ENCODE peak calls at places on chromosomes 2 and 18, in nine cellular contexts. E is CD8-positive, alpha-beta T cell; Q is fibroblast of lung; K is cardiac muscle cell; Y is left ventricle myocardium inferior; D is hepatocyte; I is keratinocyte; X is colonic mucosa; V is body of pancreas. C is an unnamed sample.
A peak's percentile ranks its signal among the peaks of the same experiment; 100 is the strongest.

GRCh38 chr2:75707901-75708300 is 2.8 kb downstream of the GCFC2 start:
- DNase-seq in E (no peak), Q (no peak), K (no peak), Y (no peak), D (no peak), I (no peak), X (no peak), V (no peak), C (no peak)

GRCh38 chr2:101821059-101821805 is 123.7 kb downstream of the MAP4K4 start:
- DNase-seq in E (no peak), Q (no peak), K (no peak), Y (no peak), D (no peak), I (no peak), X (no peak), V (no peak), C (no peak)

GRCh38 chr2:62180960-62181359 is 15.0 kb upstream of the B3GNT2 start:
- DNase-seq in E (no peak), Q (no peak), K (no peak), Y (no peak), D (no peak), I (no peak), X (no peak), V (no peak), C (no peak)

GRCh38 chr2:185145316-185146121 is 547.2 kb downstream of the ZNF804A start:
- DNase-seq in E (no peak), Q (no peak), K (no peak), Y (no peak), D (peak; percentile 5), I (no peak), X (no peak), V (no peak), C (peak; percentile 19)

GRCh38 chr2:201406077-201406662 is 45.1 kb downstream of the TRAK2 start:
- DNase-seq in E (no peak), Q (peak; percentile 97), K (no peak), Y (no peak), D (peak; percentile 41), I (no peak), X (no peak), V (peak; percentile 60), C (no peak)

GRCh38 chr2:146246734-146247523 is 1597.9 kb upstream of the ACVR2A start:
- DNase-seq in E (no peak), Q (no peak), K (no peak), Y (no peak), D (no peak), I (no peak), X (no peak), V (no peak), C (no peak)

GRCh38 chr18:76493213-76494107 is 1.6 kb downstream of the ZNF516 start:
- DNase-seq in E (no peak), Q (no peak), K (peak; percentile 45), Y (no peak), D (peak; percentile 70), I (no peak), X (peak; percentile 60), V (no peak), C (no peak)

GRCh38 chr2:40955635-40956034 is 503.7 kb upstream of the SLC8A1 start:
- DNase-seq in E (no peak), Q (peak; percentile 1), K (peak; percentile 8), Y (no peak), D (peak; percentile 5), I (no peak), X (no peak), V (no peak), C (no peak)

GRCh38 chr2:80326214-80326613 is 21.7 kb upstream of the LRRTM1 start:
- DNase-seq in E (no peak), Q (peak; percentile 47), K (peak; percentile 64), Y (no peak), D (peak; percentile 44), I (no peak), X (no peak), V (no peak), C (no peak)

GRCh38 chr2:54808642-54809041 is 85.2 kb downstream of the EML6 start:
- DNase-seq in E (no peak), Q (peak; percentile 8), K (no peak), Y (no peak), D (no peak), I (no peak), X (no peak), V (no peak), C (no peak)

GRCh38 chr2:25305809-25306208 is 35.9 kb downstream of the DNMT3A start:
- DNase-seq in E (no peak), Q (no peak), K (no peak), Y (peak; percentile 43), D (no peak), I (no peak), X (no peak), V (no peak), C (no peak)

GRCh38 chr2:189551808-189552207 is 28.8 kb downstream of the SLC40A1 start:
- DNase-seq in E (no peak), Q (no peak), K (no peak), Y (no peak), D (no peak), I (no peak), X (no peak), V (no peak), C (no peak)

GRCh38 chr18:11047817-11048216 is 101.6 kb downstream of the PIEZO2 start:
- DNase-seq in E (no peak), Q (no peak), K (no peak), Y (no peak), D (no peak), I (no peak), X (no peak), V (no peak), C (no peak)

GRCh38 chr2:236600892-236601291 is 31.3 kb downstream of the ACKR3 start:
- DNase-seq in E (no peak), Q (no peak), K (no peak), Y (no peak), D (no peak), I (peak; percentile 21), X (no peak), V (no peak), C (no peak)

GRCh38 chr2:126527836-126528490 is 128.0 kb upstream of the GYPC start:
- DNase-seq in E (peak; percentile 57), Q (peak; percentile 56), K (peak; percentile 76), Y (peak; percentile 65), D (peak; percentile 74), I (no peak), X (peak; percentile 57), V (peak; percentile 67), C (peak; percentile 49)

GRCh38 chr2:82278409-82278808 is 1973.9 kb upstream of the LRRTM1 start:
- DNase-seq in E (no peak), Q (no peak), K (no peak), Y (no peak), D (no peak), I (no peak), X (no peak), V (no peak), C (no peak)

GRCh38 chr2:82283075-82283474 is 1978.5 kb upstream of the LRRTM1 start:
- DNase-seq in E (no peak), Q (no peak), K (no peak), Y (no peak), D (no peak), I (no peak), X (no peak), V (no peak), C (no peak)

DNA sequence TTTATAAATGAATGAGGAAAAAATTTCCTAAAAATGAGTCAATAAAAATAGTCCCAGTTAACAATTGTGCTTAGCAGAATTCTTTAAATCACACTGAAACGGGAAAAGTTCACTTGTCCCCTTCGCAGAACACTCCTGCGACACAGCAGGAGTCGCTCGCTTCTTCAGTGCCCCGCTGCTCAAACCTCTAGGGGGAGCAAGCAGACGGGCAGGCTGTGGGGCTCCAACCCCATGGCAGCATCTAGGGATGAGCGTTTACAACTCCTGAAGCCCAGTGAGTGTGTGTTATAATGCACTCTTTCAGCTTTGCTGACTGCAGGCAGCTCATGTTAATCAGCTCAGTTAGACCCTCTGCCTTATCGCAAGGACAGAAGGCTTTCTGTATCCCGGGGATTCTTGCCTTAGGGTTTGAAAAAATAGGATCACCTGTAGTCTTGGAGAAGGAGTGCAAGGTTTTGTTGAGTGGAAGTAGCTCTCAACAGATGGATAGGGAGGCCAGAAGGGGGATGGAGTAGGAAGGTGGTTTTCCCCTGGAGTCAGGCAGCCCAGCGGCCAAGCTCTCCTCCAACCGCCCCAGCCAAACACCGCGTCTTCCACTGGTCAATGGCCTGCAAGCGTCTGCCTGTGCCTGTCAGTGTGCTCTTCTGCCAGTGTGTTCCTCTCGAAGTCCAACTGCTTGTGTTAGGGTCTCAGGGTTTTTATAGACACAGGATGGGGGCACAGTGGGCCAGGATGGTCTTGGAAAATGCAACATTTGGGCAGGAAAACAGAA is 1977.7 kb upstream of the LRRTM1 start:
- DNase-seq in E (no peak), Q (no peak), K (peak; percentile 2), Y (no peak), D (no peak), I (no peak), X (no peak), V (no peak), C (no peak)
- TF ChIP-seq CTCF in E (no peak), Q (no peak), K (no peak), Y (no peak), D (no peak), I (no peak), X (no peak), V (no peak), C (no peak)

DNA sequence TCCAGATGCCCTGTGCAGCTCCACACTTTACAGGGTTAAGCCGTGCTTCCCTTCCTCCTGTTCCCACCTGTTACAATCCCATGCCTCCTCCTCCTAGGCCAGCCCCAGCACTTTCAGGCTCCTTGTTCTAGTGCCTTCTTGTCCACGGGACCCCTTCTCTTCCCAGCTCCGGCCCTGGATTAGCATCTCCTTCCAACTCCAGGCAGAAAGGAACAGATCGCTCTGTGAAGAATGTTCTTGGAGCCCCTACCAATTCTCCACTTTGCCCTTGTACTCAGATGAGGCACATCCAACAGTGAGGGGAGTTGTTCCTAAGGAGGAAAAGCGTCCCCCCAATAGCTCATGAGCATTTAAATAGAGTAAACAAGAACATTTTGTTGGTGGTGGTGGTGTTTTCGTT is 72.7 kb downstream of the CABLES1 start:
- DNase-seq in E (no peak), Q (no peak), K (no peak), Y (no peak), D (no peak), I (no peak), X (no peak), V (no peak), C (no peak)
- H3K9me3 ChIP-seq in E (no peaks in the 10 kb centered on the region), Q (no peaks in the 10 kb centered on the region), K (no peaks in the 10 kb centered on the region), Y (peaks cover 11% of the 10 kb centered on the region), D (no peaks in the 10 kb centered on the region), I (no peaks in the 10 kb centered on the region), X (no peaks in the 10 kb centered on the region), V (peaks cover 7% of the 10 kb centered on the region), C (no peaks in the 10 kb centered on the region)

DNA sequence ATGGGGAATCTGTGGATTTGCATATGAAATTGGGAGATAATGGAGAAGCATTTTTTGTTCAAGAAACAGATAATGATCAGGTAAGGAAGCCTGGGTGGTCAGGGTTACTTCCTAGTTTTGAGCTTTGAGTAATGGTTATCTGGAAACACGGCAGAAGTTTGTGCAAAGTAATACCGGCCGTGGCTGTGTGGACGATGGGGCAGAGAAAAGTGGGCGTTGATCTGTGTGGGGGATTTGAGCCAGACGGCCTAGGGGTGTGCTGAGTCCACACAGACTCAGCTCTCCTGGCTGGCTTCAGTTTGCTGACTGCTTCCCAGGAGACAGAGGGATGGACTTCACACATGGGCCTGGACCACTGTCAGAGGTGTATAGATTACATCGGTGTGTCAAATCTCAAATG is 21.3 kb downstream of the LPIN1 start:
- DNase-seq in E (no peak), Q (no peak), K (no peak), Y (no peak), D (no peak), I (no peak), X (no peak), V (no peak), C (no peak)
- H3K36me3 ChIP-seq in E (peaks cover 44% of the 10 kb centered on the region), Q (peaks cover 35% of the 10 kb centered on the region), K (peaks cover 49% of the 10 kb centered on the region), Y (peaks cover 68% of the 10 kb centered on the region), D (no peaks in the 10 kb centered on the region), I (peaks cover 37% of the 10 kb centered on the region), X (peaks cover 8% of the 10 kb centered on the region), V (peaks cover 10% of the 10 kb centered on the region), C (peaks cover 73% of the 10 kb centered on the region)

GRCh38 chr2:219308142-219309093 is 783 bp downstream of the PTPRN start:
- DNase-seq in E (peak; percentile 49), Q (peak; percentile 82), K (peak; percentile 92), Y (peak; percentile 63), D (peak; percentile 88), I (no peak), X (peak; percentile 68), V (peak; percentile 63), C (peak; percentile 63)
- TF ChIP-seq CTCF in E (no peak), Q (no peak), K (no peak), Y (no peak), D (no peak), I (no peak), X (no peak), V (no peak), C (no peak)

C was measured in lower lobe of right lung.